ENCODE peak calls at places on chromosomes 12 and 14, in seven cellular contexts. N, I, T, B, G, R and L are unnamed samples.

GRCh38 chr12:94553130-94553519 is 93.5 kb upstream of the CEP83 start:
- DNase-seq in N (peak), I (peak), T (no peak), B (no peak), G (no peak), R (no peak), L (peak)

GRCh38 chr14:29035129-29035528 is 268.5 kb downstream of the FOXG1 start:
- DNase-seq in N (no peak), I (no peak), T (no peak), B (no peak), G (no peak), R (no peak), L (peak)

GRCh38 chr12:34288963-34289345 is 266.7 kb downstream of the ALG10 start:
- DNase-seq in N (no peak), I (no peak), T (no peak), B (no peak), G (no peak), R (no peak), L (no peak)

GRCh38 chr12:93107943-93108342 is 178.8 kb upstream of the EEA1 start:
- DNase-seq in N (no peak), I (no peak), T (no peak), B (no peak), G (no peak), R (no peak), L (no peak)

GRCh38 chr12:33533527-33533926 is 93.9 kb upstream of the SYT10 start:
- DNase-seq in N (no peak), I (no peak), T (no peak), B (no peak), G (no peak), R (no peak), L (no peak)

GRCh38 chr14:55129428-55130193 is 559 bp downstream of the LGALS3 start:
- DNase-seq in N (peak), I (peak), T (peak), B (peak), G (peak), R (peak), L (no peak)

GRCh38 chr12:48812389-48812788 is 5.9 kb upstream of the CACNB3 start:
- DNase-seq in N (no peak), I (no peak), T (no peak), B (no peak), G (no peak), R (no peak), L (no peak)

GRCh38 chr12:88142610-88142991 is 494 bp downstream of the TMTC3 start:
- DNase-seq in N (no peak), I (no peak), T (peak), B (peak), G (peak), R (peak), L (peak)

GRCh38 chr12:11739980-11740379 is 90.5 kb downstream of the ETV6 start:
- DNase-seq in N (no peak), I (no peak), T (no peak), B (no peak), G (no peak), R (no peak), L (no peak)

GRCh38 chr14:95903616-95904107 is 27.0 kb downstream of the TUNAR start:
- DNase-seq in N (no peak), I (no peak), T (no peak), B (no peak), G (no peak), R (no peak), L (no peak)

GRCh38 chr12:96401061-96401871 is 1.0 kb upstream of the CDK17 start:
- DNase-seq in N (no peak), I (peak), T (peak), B (no peak), G (peak), R (no peak), L (no peak)

GRCh38 chr12:76180401-76181277 is 96.2 kb upstream of the NAP1L1 start:
- DNase-seq in N (no peak), I (no peak), T (no peak), B (no peak), G (no peak), R (no peak), L (no peak)

GRCh38 chr12:11650697-11651281 is 1.3 kb downstream of the ETV6 start:
- DNase-seq in N (no peak), I (no peak), T (peak), B (no peak), G (no peak), R (no peak), L (no peak)

GRCh38 chr12:102300824-102301461 is 103.3 kb upstream of the PMCH start:
- DNase-seq in N (no peak), I (no peak), T (peak), B (no peak), G (no peak), R (no peak), L (no peak)

GRCh38 chr14:100988011-100988410 is 84.5 kb upstream of the RTL1 start:
- DNase-seq in N (no peak), I (no peak), T (no peak), B (no peak), G (no peak), R (no peak), L (no peak)

GRCh38 chr12:27515671-27516070 is 8.3 kb upstream of the PPFIBP1 start:
- DNase-seq in N (no peak), I (no peak), T (no peak), B (no peak), G (no peak), R (no peak), L (no peak)

GRCh38 chr14:38209572-38210159 is 2.0 kb downstream of the SSTR1 start:
- DNase-seq in N (no peak), I (no peak), T (peak), B (peak), G (no peak), R (no peak), L (no peak)

GRCh38 chr12:666766-667308 is 3.6 kb upstream of the NINJ2 start:
- DNase-seq in N (no peak), I (no peak), T (peak), B (no peak), G (no peak), R (no peak), L (no peak)

GRCh38 chr12:78470354-78471195 is 394.0 kb upstream of the SYT1 start:
- DNase-seq in N (no peak), I (no peak), T (peak), B (no peak), G (no peak), R (no peak), L (no peak)

GRCh38 chr12:6335451-6336078 is 6.3 kb downstream of the TNFRSF1A start:
- DNase-seq in N (peak), I (peak), T (peak), B (peak), G (peak), R (no peak), L (no peak)

GRCh38 chr12:22687677-22688076 is 62.7 kb downstream of the ETNK1 start:
- DNase-seq in N (no peak), I (no peak), T (no peak), B (no peak), G (no peak), R (no peak), L (no peak)

DNA sequence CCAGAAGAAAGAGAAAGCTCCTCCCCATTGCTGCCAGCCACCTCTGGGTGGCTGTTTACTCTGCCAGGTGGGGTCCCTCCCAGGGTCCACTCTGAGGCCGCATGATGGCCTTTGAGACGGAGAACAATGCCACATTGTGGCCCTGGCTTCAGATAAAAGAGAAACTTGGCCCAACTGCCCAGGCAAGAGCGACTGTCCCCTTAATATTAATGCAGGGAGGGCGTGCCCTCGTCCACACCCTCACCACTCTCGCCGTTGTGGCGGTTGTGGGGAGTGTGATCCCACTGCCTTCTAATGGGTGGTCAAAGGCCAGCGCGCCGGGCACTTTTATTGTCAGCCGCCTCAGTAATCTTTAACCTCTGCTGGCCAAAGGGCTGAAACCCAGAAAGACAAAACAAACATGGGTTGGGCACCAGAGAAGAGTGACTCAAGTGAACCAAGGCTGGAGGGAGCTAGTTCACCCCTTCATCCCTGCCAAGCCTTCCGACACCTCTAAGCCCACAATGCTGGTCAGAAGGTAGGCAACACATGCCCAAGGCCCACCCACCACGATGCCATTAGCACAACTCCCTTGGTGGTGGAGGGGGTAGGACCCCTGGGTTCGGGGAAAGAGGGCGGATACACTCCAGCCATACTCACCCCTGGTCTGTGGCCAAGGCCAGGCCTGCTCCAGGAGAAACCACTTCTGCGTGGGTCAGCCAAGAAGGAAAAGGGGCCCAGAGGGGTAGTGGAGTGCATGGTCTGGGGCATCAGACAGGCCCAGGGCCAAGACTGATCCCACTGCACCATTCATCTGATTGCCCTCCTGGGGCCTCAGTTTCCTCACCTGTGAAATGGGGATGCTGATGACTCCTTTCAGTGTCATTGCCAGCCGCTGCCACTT is 44.5 kb upstream of the BCL11B start:
- DNase-seq in N (no peak), I (no peak), T (no peak), B (peak), G (no peak), R (no peak), L (no peak)
- H3K27ac ChIP-seq in N (no peak), I (no peak), T (no peak), B (peak), G (no peak), R (no peak), L (no peak)

GRCh38 chr14:97777622-97778021 is 980.4 kb downstream of the VRK1 start:
- DNase-seq in N (no peak), I (no peak), T (no peak), B (no peak), G (no peak), R (no peak), L (no peak)
- TF ChIP-seq CTCF in N (no peak), I (no peak), T (no peak), B (no peak), G (no peak), R (no peak), L (no peak)

GRCh38 chr12:90393654-90394053 is 561.3 kb downstream of the CCER1 start:
- DNase-seq in N (no peak), I (no peak), T (no peak), B (no peak), G (no peak), R (no peak), L (no peak)
- H3K27ac ChIP-seq in N (no peak), I (no peak), T (no peak), B (no peak), G (no peak), R (no peak), L (no peak)

GRCh38 chr12:12874014-12874413 is 17.3 kb upstream of the GPRC5A start:
- DNase-seq in N (no peak), I (no peak), T (no peak), B (no peak), G (no peak), R (no peak), L (no peak)
- TF ChIP-seq CTCF in N (no peak), I (no peak), T (no peak), B (no peak), G (no peak), R (no peak), L (no peak)

GRCh38 chr12:53988519-53989226 is 3.7 kb downstream of the HOXC10 start:
- DNase-seq in N (no peak), I (no peak), T (no peak), B (no peak), G (no peak), R (no peak), L (no peak)

GRCh38 chr12:53990311-53991076 is 5.5 kb downstream of the HOXC10 start:
- DNase-seq in N (no peak), I (no peak), T (no peak), B (no peak), G (no peak), R (no peak), L (no peak)

GRCh38 chr12:53987748-53988147 is 2.8 kb downstream of the HOXC10 start:
- DNase-seq in N (no peak), I (no peak), T (no peak), B (no peak), G (no peak), R (no peak), L (no peak)

GRCh38 chr12:53991077-53991460 is 6.1 kb downstream of the HOXC10 start:
- DNase-seq in N (no peak), I (no peak), T (no peak), B (no peak), G (no peak), R (no peak), L (no peak)

GRCh38 chr12:53989227-53990113 is 4.5 kb downstream of the HOXC10 start:
- DNase-seq in N (no peak), I (no peak), T (peak), B (no peak), G (no peak), R (no peak), L (peak)
- H3K27ac ChIP-seq in N (no peak), I (no peak), T (peak), B (no peak), G (no peak), R (peak), L (no peak)

DNA sequence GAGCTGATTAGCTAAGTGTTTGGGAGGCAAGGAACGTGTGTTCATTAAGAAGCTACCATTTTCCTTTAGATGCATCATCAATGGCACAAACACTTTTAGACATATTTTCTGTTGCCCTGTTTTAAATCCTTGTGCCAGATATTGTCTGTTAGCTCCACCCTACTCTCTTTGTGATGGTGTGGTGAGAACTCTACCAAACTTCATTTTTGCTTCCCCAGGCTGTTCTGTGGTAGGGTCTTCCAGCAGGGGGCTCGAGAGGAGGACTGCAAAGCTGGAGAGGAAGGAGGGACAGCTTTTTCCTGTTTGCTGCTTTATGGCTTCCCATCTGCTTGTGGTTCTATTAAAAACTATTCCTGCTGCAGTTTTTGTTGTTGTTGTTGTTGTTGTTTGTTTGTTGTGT is 23.8 kb upstream of the STRAP start:
- DNase-seq in N (no peak), I (no peak), T (peak), B (no peak), G (no peak), R (no peak), L (no peak)
- TF ChIP-seq CTCF in N (no peak), I (no peak), T (peak), B (no peak), G (no peak), R (no peak), L (no peak)